ENCODE peak calls at places on chromosomes 16 and 17, in four cellular contexts. One of them, this sample, is unnamed.

GRCh38 chr17:46727572-46728348 is 90.7 kb downstream of the WNT3 start:
- DNase-seq in breast epithelium: no peak
- DNase-seq in K562: no peak
- DNase-seq in uterus: no peak
- DNase-seq in this sample: peak; percentile 54

GRCh38 chr16:59540621-59541020 is 806.5 kb upstream of the GOT2 start:
- DNase-seq in K562: no peak
- DNase-seq in breast epithelium: no peak
- DNase-seq in uterus: no peak
- DNase-seq in this sample: no peak

GRCh38 chr16:4101421-4102275 is 14.6 kb downstream of the ADCY9 start:
- DNase-seq in K562: no peak
- DNase-seq in breast epithelium: no peak
- DNase-seq in uterus: no peak
- DNase-seq in this sample: no peak

GRCh38 chr16:22126037-22126558 is 33.8 kb downstream of the VWA3A start:
- DNase-seq in uterus: no peak
- DNase-seq in breast epithelium: no peak
- DNase-seq in K562: no peak
- DNase-seq in this sample: no peak

GRCh38 chr17:48335858-48336500 is 94.0 kb downstream of the SKAP1 start:
- DNase-seq in breast epithelium: no peak
- DNase-seq in K562: peak; percentile 37
- DNase-seq in uterus: no peak
- DNase-seq in this sample: no peak

GRCh38 chr17:76473541-76473985 is 6.2 kb downstream of the AANAT start:
- DNase-seq in K562: no peak
- DNase-seq in uterus: no peak
- DNase-seq in breast epithelium: no peak
- DNase-seq in this sample: no peak

GRCh38 chr16:11254913-11255736 is 879 bp downstream of the SOCS1 start:
- DNase-seq in uterus: peak; percentile 45
- DNase-seq in K562: peak; percentile 69
- DNase-seq in breast epithelium: peak; percentile 28
- DNase-seq in this sample: no peak

GRCh38 chr17:68497885-68498319 is 14.3 kb upstream of the PRKAR1A start:
- DNase-seq in K562: no peak
- DNase-seq in breast epithelium: no peak
- DNase-seq in uterus: no peak
- DNase-seq in this sample: no peak

GRCh38 chr17:2608350-2608913 is 15.0 kb downstream of the PAFAH1B1 start:
- DNase-seq in breast epithelium: no peak
- DNase-seq in uterus: no peak
- DNase-seq in K562: no peak
- DNase-seq in this sample: no peak

GRCh38 chr17:35727635-35728034 is 3.8 kb upstream of the RASL10B start:
- DNase-seq in K562: no peak
- DNase-seq in breast epithelium: no peak
- DNase-seq in uterus: no peak
- DNase-seq in this sample: no peak

GRCh38 chr17:4862720-4863119 is 29.6 kb downstream of the MINK1 start:
- DNase-seq in uterus: no peak
- DNase-seq in K562: no peak
- DNase-seq in breast epithelium: no peak
- DNase-seq in this sample: no peak

GRCh38 chr16:51641191-51641765 is 490.2 kb upstream of the SALL1 start:
- DNase-seq in uterus: no peak
- DNase-seq in breast epithelium: no peak
- DNase-seq in K562: no peak
- DNase-seq in this sample: no peak

GRCh38 chr16:56477096-56477878 is 25.9 kb downstream of the OGFOD1 start:
- DNase-seq in breast epithelium: no peak
- DNase-seq in K562: peak; percentile 21
- DNase-seq in uterus: no peak
- DNase-seq in this sample: peak; percentile 59

GRCh38 chr17:45429338-45430005 is 3.2 kb downstream of the ARHGAP27 start:
- DNase-seq in K562: no peak
- DNase-seq in uterus: no peak
- DNase-seq in breast epithelium: no peak
- DNase-seq in this sample: no peak

GRCh38 chr17:77498056-77498785 is 357.5 kb downstream of the SEC14L1 start:
- DNase-seq in uterus: peak; percentile 12
- DNase-seq in K562: no peak
- DNase-seq in breast epithelium: no peak
- DNase-seq in this sample: no peak

GRCh38 chr17:79085154-79085920 is 10.7 kb downstream of the ENGASE start:
- DNase-seq in K562: no peak
- DNase-seq in uterus: no peak
- DNase-seq in breast epithelium: no peak
- DNase-seq in this sample: no peak

GRCh38 chr17:18987230-18987610 is 17.3 kb downstream of the FAM83G start:
- DNase-seq in breast epithelium: no peak
- DNase-seq in K562: no peak
- DNase-seq in uterus: no peak
- DNase-seq in this sample: no peak

GRCh38 chr17:44688675-44689491 is 693 bp downstream of the CCDC43 start:
- DNase-seq in K562: no peak
- DNase-seq in breast epithelium: no peak
- DNase-seq in uterus: no peak
- DNase-seq in this sample: no peak

GRCh38 chr17:56290486-56291118 is 137.3 kb downstream of the ANKFN1 start:
- DNase-seq in breast epithelium: no peak
- DNase-seq in uterus: no peak
- DNase-seq in K562: no peak
- DNase-seq in this sample: no peak

GRCh38 chr17:77906377-77906871 is 52.1 kb upstream of the TNRC6C start:
- DNase-seq in uterus: no peak
- DNase-seq in K562: no peak
- DNase-seq in breast epithelium: no peak
- DNase-seq in this sample: no peak

DNA sequence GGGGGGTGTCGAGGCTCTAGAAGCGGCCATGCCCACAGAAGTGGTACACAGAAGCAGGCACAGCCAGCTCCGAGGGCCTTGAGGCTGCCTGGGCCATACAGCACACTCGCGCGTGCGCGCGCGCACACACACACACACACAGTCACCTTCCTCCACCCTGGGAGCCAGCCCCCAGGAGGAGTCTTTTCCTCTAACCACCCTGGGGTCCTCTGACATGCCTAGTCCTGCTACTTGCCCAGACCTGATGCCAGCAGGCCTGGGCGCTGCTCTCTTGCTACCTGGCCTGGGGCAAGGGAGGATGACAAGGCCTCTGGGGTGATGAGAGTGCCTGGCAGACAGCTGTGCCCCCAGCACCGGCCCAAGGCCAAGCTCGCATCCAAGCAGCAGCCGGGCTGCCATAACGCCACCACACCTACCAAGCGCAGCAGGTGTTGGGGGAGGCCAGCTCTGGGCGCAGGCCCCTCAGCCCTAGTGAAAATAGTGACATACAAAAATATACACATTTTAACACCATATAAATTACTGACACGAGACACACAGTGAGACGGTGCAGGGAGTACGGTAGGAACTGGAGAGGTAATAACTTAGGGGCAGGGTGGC is 41.1 kb downstream of the TSC2 start:
- DNase-seq in breast epithelium: no peak
- DNase-seq in uterus: no peak
- DNase-seq in K562: no peak
- DNase-seq in this sample: no peak
- TF ChIP-seq POLR2A in breast epithelium: no peak
- TF ChIP-seq POLR2A in uterus: no peak
- TF ChIP-seq POLR2A in K562: peak; percentile 12
- TF ChIP-seq POLR2A in this sample: no peak

GRCh38 chr17:81535007-81535328 is 6.8 kb downstream of the FSCN2 start:
- DNase-seq in uterus: no peak
- DNase-seq in breast epithelium: no peak
- DNase-seq in K562: no peak
- DNase-seq in this sample: no peak
- TF ChIP-seq POLR2A in uterus: no peak
- TF ChIP-seq POLR2A in breast epithelium: no peak
- TF ChIP-seq POLR2A in K562: peak; percentile 15
- TF ChIP-seq POLR2A in this sample: no peak

GRCh38 chr17:39952665-39953470 is 9.9 kb upstream of the GSDMA start:
- DNase-seq in breast epithelium: peak; percentile 96
- DNase-seq in uterus: peak; percentile 99
- DNase-seq in K562: peak; percentile 97
- DNase-seq in this sample: peak; percentile 95
- TF ChIP-seq POLR2A in breast epithelium: no peak
- TF ChIP-seq POLR2A in uterus: peak; percentile 44
- TF ChIP-seq POLR2A in K562: no peak
- TF ChIP-seq POLR2A in this sample: peak; percentile 59

GRCh38 chr17:17300624-17301568 is 2.3 kb upstream of the NT5M start:
- DNase-seq in K562: no peak
- DNase-seq in breast epithelium: no peak
- DNase-seq in uterus: peak; percentile 56
- DNase-seq in this sample: peak; percentile 78

GRCh38 chr17:17305282-17305801 is 2.2 kb downstream of the NT5M start:
- DNase-seq in uterus: no peak
- DNase-seq in breast epithelium: no peak
- DNase-seq in K562: peak; percentile 66
- DNase-seq in this sample: no peak

GRCh38 chr17:17303847-17304490 is 796 bp downstream of the NT5M start:
- DNase-seq in K562: no peak
- DNase-seq in breast epithelium: no peak
- DNase-seq in uterus: peak; percentile 22
- DNase-seq in this sample: no peak

GRCh38 chr17:17304521-17304985 is 1.4 kb downstream of the NT5M start:
- DNase-seq in K562: peak; percentile 83
- DNase-seq in breast epithelium: no peak
- DNase-seq in uterus: no peak
- DNase-seq in this sample: no peak

DNA sequence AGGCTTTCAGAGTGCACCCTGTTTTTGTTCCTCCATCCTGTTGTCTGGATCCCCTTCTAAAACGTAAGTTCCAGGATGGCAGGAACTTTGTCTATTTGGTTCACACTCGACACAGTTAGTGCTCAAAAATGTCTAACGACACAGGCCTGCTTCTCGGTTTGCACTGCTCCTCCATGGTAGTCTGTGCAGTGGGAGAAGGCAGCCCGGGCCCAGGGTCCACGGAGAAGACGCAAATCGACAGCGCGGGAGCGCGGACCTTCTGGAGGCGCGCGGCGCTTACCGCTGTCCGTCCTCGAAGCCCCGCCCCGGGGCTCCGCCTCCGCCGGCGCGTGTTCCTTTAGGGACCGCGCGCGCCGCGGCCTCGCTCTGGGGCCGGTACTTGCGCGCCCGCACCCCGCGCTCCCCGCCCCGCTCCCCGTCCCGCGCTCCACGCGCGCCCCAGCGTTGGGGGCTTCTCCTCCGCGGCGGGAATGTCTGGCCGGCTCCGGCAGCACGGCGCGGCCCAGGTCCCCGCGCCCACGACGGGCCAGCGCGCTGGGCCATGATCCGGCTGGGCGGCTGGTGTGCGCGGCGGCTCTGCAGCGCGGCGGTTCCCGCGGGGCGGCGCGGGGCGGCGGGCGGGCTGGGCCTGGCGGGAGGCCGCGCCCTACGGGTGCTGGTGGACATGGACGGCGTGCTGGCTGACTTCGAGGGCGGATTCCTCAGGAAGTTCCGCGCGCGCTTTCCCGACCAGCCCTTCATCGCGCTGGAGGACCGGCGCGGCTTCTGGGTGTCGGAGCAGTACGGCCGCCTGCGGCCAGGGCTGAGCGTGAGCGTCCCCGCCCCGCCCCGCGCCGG is at the start of gene NT5M:
- DNase-seq in uterus: peak; percentile 59
- DNase-seq in breast epithelium: peak; percentile 32
- DNase-seq in K562: peak; percentile 84
- DNase-seq in this sample: peak; percentile 97
- TF ChIP-seq POLR2A in uterus: peak; percentile 46
- TF ChIP-seq POLR2A in breast epithelium: no peak
- TF ChIP-seq POLR2A in K562: peak; percentile 74
- TF ChIP-seq POLR2A in this sample: peak; percentile 45

GRCh38 chr16:67719048-67719777 is at the start of gene GFOD2:
- DNase-seq in K562: peak; percentile 100
- DNase-seq in breast epithelium: peak; percentile 90
- DNase-seq in uterus: peak; percentile 97
- DNase-seq in this sample: peak; percentile 97
- TF ChIP-seq POLR2A in K562: peak; percentile 98
- TF ChIP-seq POLR2A in breast epithelium: peak; percentile 39
- TF ChIP-seq POLR2A in uterus: peak; percentile 73
- TF ChIP-seq POLR2A in this sample: peak; percentile 77

GRCh38 chr17:17264430-17264829 is 16.6 kb downstream of the COPS3 start:
- DNase-seq in K562: no peak
- DNase-seq in uterus: no peak
- DNase-seq in breast epithelium: no peak
- DNase-seq in this sample: no peak
- TF ChIP-seq POLR2A in K562: no peak
- TF ChIP-seq POLR2A in uterus: no peak
- TF ChIP-seq POLR2A in breast epithelium: no peak
- TF ChIP-seq POLR2A in this sample: no peak